ENCODE peak calls at places on chromosomes 13 and 19, in nine cellular contexts. S is A549, H is GM06990, R is B cell, K is RWPE1, O is GM12864, M is uterus, J is fibroblast of pulmonary artery, W is left ventricle myocardium inferior. Y is an unnamed sample.

GRCh38 chr13:24053505-24054251 is 106.8 kb upstream of the SPATA13 start:
- DNase-seq in W (no peak), O (peak; percentile 26), S (peak; percentile 40), R (peak; percentile 75), K (peak; percentile 68), J (peak; percentile 74), M (peak; percentile 27), H (no peak), Y (peak; percentile 77)

GRCh38 chr13:20696073-20696472 is 7.4 kb upstream of the IL17D start:
- DNase-seq in R (no peak), O (no peak), H (no peak), S (no peak), J (no peak), M (no peak), K (no peak), W (no peak), Y (no peak)

GRCh38 chr19:47228937-47229673 is 1.9 kb downstream of the BBC3 start:
- DNase-seq in M (no peak), R (peak; percentile 57), O (no peak), K (no peak), H (peak; percentile 38), W (no peak), J (peak; percentile 43), S (no peak), Y (peak; percentile 51)

GRCh38 chr19:29121684-29122083 is 91.3 kb downstream of the UQCRFS1 start:
- DNase-seq in J (no peak), W (no peak), M (no peak), O (no peak), R (no peak), H (no peak), K (no peak), S (no peak), Y (peak; percentile 14)

GRCh38 chr19:41298327-41298964 is 11.5 kb upstream of the CCDC97 start:
- DNase-seq in S (no peak), W (peak; percentile 79), K (no peak), O (no peak), R (peak; percentile 78), M (peak; percentile 46), J (peak; percentile 74), H (no peak), Y (peak; percentile 33)

GRCh38 chr19:13576726-13577125 is 70.4 kb upstream of the CACNA1A start:
- DNase-seq in H (no peak), R (no peak), O (no peak), K (no peak), W (no peak), M (no peak), S (no peak), J (no peak), Y (no peak)

GRCh38 chr13:99172951-99173350 is 27.7 kb upstream of the UBAC2 start:
- DNase-seq in R (no peak), H (no peak), M (no peak), W (no peak), S (no peak), O (no peak), J (no peak), K (no peak), Y (no peak)

GRCh38 chr19:35090160-35090794 is 25.3 kb upstream of the FXYD3 start:
- DNase-seq in O (no peak), J (peak; percentile 66), M (peak; percentile 29), R (peak; percentile 74), K (peak; percentile 88), S (peak; percentile 99), H (no peak), W (no peak), Y (peak; percentile 66)

GRCh38 chr19:2549701-2550191 is 73.8 kb downstream of the GADD45B start:
- DNase-seq in H (no peak), W (peak; percentile 80), M (peak; percentile 58), J (peak; percentile 98), S (no peak), K (no peak), O (no peak), R (no peak), Y (no peak)

GRCh38 chr13:45242070-45242469 is 41.2 kb upstream of the KCTD4 start:
- DNase-seq in W (no peak), M (no peak), K (peak; percentile 39), R (no peak), H (no peak), O (no peak), J (peak; percentile 65), S (no peak), Y (no peak)

GRCh38 chr13:40230833-40231266 is 435.6 kb downstream of the FOXO1 start:
- DNase-seq in J (peak; percentile 74), R (no peak), S (no peak), M (no peak), H (no peak), W (no peak), O (no peak), K (no peak), Y (no peak)

GRCh38 chr19:12797141-12797587 is 4.4 kb downstream of the PRDX2 start:
- DNase-seq in W (no peak), O (no peak), H (no peak), R (no peak), S (no peak), K (no peak), M (no peak), J (no peak), Y (no peak)

DNA sequence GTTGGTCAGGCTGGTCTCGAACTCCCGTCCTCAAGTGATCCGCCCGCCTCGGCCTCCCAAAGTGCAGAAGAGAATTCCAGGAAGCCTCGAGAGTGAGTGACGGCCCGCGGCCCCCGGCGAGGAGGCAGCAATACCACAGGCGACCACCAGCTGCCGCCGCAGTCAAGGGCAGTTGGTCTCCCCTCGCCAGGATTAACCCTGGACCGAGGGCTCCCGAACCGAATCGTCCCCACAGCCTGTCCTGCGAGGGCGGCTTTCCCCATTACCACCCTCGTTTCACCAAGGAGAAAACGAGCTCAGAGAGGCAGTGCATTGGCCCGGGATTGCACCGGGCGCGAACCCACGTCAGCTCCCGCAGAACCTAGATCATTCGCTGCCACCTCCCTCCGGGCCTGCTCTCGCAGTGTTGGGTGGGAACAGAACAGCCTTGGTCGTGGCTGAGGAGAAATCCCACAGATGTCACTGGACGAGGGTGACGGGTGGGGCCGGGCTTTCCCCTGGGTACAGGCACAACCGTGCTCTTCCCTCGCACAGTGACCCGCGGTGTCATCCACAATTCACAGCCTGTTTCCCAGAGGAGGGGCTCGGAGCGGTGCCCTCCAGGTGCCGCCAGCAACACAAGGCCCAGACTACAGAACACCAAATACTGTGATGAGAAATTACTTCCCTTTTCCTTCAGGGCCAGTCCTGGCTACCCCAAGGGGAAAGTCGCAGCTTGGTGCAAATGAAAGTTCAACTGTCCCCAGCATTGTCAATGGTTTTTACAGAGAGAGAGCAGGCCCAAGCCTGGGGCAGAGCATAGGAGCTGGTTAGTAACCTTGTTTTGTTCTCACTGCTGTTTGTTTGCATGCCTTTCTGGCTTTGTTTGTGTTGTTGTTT is 24.8 kb downstream of the C2CD4C start:
- DNase-seq in H (no peak), M (no peak), R (no peak), J (peak; percentile 6), S (no peak), W (no peak), O (no peak), K (no peak), Y (peak; percentile 43)
- TF ChIP-seq CTCF in H (no peak), M (peak; percentile 63), R (no peak), J (peak; percentile 23), S (peak; percentile 22), W (peak; percentile 77), O (peak; percentile 30), K (no peak), Y (peak; percentile 64)

DNA sequence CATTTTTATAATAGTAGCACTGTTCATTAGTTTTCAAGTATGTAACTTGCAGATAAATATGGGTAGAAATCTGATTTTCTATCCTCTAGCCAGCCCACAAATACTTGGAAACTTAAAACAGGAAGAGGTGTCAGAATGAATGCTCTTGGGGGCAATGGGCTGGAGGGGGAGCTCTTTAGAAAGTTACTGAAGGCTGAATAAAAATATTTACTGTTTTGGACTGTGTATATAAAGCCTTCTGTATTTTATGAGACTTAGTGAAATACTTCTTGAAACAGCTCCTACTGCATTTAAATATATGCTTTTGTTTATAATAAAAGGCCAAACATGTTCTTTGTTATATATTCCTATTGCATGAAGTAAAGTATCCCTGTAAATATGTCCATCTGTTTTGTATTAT is 138.8 kb downstream of the RGCC start:
- DNase-seq in R (no peak), S (no peak), J (peak; percentile 56), M (no peak), W (no peak), H (no peak), K (no peak), O (no peak), Y (no peak)
- TF ChIP-seq CTCF in R (no peak), S (no peak), J (peak; percentile 40), M (no peak), W (no peak), H (no peak), K (no peak), O (no peak), Y (no peak)

GRCh38 chr19:45592366-45592765 is 7.8 kb upstream of the OPA3 start:
- DNase-seq in S (no peak), K (no peak), W (no peak), R (no peak), J (no peak), M (no peak), O (no peak), H (no peak), Y (no peak)

GRCh38 chr19:45589768-45590167 is 5.2 kb upstream of the OPA3 start:
- DNase-seq in K (no peak), S (no peak), R (no peak), J (no peak), W (no peak), H (no peak), O (no peak), M (no peak), Y (no peak)

GRCh38 chr19:45591638-45592005 is 7.0 kb upstream of the OPA3 start:
- DNase-seq in J (no peak), R (no peak), M (no peak), S (no peak), K (no peak), H (no peak), W (no peak), O (no peak), Y (no peak)

GRCh38 chr19:45590300-45591003 is 5.8 kb upstream of the OPA3 start:
- DNase-seq in J (no peak), O (no peak), H (no peak), K (no peak), W (no peak), S (no peak), M (no peak), R (no peak), Y (no peak)

DNA sequence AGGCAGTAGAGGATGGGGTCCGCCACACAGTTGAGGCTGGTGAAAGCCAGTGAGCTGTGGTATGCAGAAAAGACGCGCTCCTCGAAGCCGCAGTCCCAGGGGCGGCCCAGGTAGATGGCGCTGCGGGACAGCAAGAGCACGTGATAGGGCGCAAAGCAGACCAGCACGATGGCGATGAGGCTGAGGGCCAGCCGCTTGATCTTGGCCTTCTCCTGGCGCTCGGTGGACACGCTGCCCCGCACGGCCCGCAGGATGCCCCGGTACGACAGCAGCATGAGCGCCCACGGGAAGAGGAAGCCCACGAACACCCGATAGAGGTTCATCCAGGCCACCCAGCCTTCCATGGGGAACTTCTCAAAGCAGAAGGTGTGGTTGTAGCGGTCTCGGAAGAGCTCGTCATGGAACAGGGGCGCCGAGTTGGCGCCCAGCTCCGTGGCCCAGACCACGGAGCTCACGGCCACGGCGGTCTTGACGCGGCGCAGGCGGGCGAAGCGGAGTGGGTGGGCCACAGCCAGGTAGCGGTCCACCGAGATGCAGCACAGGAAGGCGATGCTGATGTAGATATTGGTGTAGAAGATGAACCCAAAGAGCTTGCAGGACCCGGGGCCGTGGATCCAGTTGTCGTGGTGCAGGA is 6.5 kb upstream of the OPA3 start:
- DNase-seq in O (no peak), W (no peak), K (no peak), R (peak; percentile 47), S (peak; percentile 80), J (no peak), M (no peak), H (peak; percentile 68), Y (peak; percentile 70)
- TF ChIP-seq CTCF in O (peak; percentile 52), W (no peak), K (no peak), R (peak; percentile 13), S (peak; percentile 67), J (peak; percentile 24), M (no peak), H (peak; percentile 82), Y (peak; percentile 52)

GRCh38 chr19:5273782-5274181 is 66.8 kb downstream of the PTPRS start:
- DNase-seq in M (no peak), J (no peak), R (no peak), W (no peak), O (no peak), S (no peak), H (no peak), K (no peak), Y (no peak)
- TF ChIP-seq CTCF in M (no peak), J (no peak), R (no peak), W (no peak), O (no peak), S (no peak), H (no peak), K (no peak), Y (no peak)

Y was measured in activated CD8-positive, alpha-beta T cell treated with anti-CD3 and anti-CD28 coated beads for 36 hours.